ENCODE peak calls at places on chromosomes 2 and 18, in nine cellular contexts. K is cardiac muscle cell, H is bronchial epithelial cell, T is MM.1S, Q is astrocyte, O is pancreas, V is NB4, U is BJ, X is tibial artery. F is an unnamed sample.

GRCh38 chr2:85537600-85538506 is 1.1 kb upstream of the MAT2A start:
- DNase-seq in K (peak; percentile 74), H (no peak), T (peak; percentile 42), Q (no peak), O (peak; percentile 61), V (peak; percentile 88), U (no peak), X (peak; percentile 74), F (peak; percentile 66)

GRCh38 chr18:30280861-30281470 is 761.6 kb downstream of the DSC3 start:
- DNase-seq in K (peak; percentile 80), H (peak; percentile 73), T (peak; percentile 46), Q (peak; percentile 21), O (peak; percentile 23), V (peak; percentile 53), U (peak; percentile 8), X (no peak), F (peak; percentile 37)

GRCh38 chr18:21820035-21820810 is 79.6 kb downstream of the MIB1 start:
- DNase-seq in K (peak; percentile 38), H (peak; percentile 17), T (no peak), Q (peak; percentile 2), O (no peak), V (peak; percentile 29), U (no peak), X (no peak), F (peak; percentile 13)

GRCh38 chr2:239839306-239839705 is 185.8 kb downstream of the NDUFA10 start:
- DNase-seq in K (no peak), H (no peak), T (no peak), Q (no peak), O (no peak), V (no peak), U (no peak), X (no peak), F (no peak)

GRCh38 chr18:49934457-49934856 is 121.1 kb upstream of the ACAA2 start:
- DNase-seq in K (no peak), H (no peak), T (no peak), Q (peak; percentile 11), O (no peak), V (no peak), U (no peak), X (no peak), F (peak; percentile 64)

GRCh38 chr2:196987654-196988364 is 61.3 kb upstream of the PGAP1 start:
- DNase-seq in K (peak; percentile 20), H (peak; percentile 99), T (peak; percentile 26), Q (peak; percentile 98), O (peak; percentile 30), V (peak; percentile 97), U (peak; percentile 94), X (no peak), F (peak; percentile 38)

GRCh38 chr18:13234528-13234795 is 15.9 kb downstream of the LDLRAD4 start:
- DNase-seq in K (no peak), H (no peak), T (no peak), Q (no peak), O (no peak), V (no peak), U (no peak), X (peak; percentile 17), F (no peak)

GRCh38 chr18:13530215-13530878 is 196.0 kb downstream of the FAM210A start:
- DNase-seq in K (no peak), H (no peak), T (no peak), Q (no peak), O (no peak), V (no peak), U (no peak), X (no peak), F (no peak)

GRCh38 chr18:7666195-7666776 is 99.2 kb downstream of the PTPRM start:
- DNase-seq in K (no peak), H (no peak), T (no peak), Q (no peak), O (no peak), V (no peak), U (no peak), X (no peak), F (no peak)

GRCh38 chr18:43141208-43141607 is 25.7 kb upstream of the RIT2 start:
- DNase-seq in K (no peak), H (no peak), T (no peak), Q (no peak), O (no peak), V (no peak), U (no peak), X (no peak), F (no peak)

GRCh38 chr18:23135679-23136325 is 517 bp downstream of the CABLES1 start:
- DNase-seq in K (peak; percentile 63), H (no peak), T (peak; percentile 44), Q (no peak), O (peak; percentile 53), V (peak; percentile 48), U (no peak), X (peak; percentile 28), F (peak; percentile 53)

GRCh38 chr2:230849633-230850357 is 14.9 kb upstream of the ITM2C start:
- DNase-seq in K (peak; percentile 49), H (no peak), T (peak; percentile 64), Q (no peak), O (peak; percentile 54), V (no peak), U (no peak), X (no peak), F (peak; percentile 65)

GRCh38 chr2:36729067-36729466 is 32.6 kb downstream of the VIT start:
- DNase-seq in K (no peak), H (no peak), T (no peak), Q (peak; percentile 27), O (no peak), V (no peak), U (no peak), X (no peak), F (no peak)

GRCh38 chr2:128232965-128233789 is 85.5 kb downstream of the HS6ST1 start:
- DNase-seq in K (peak; percentile 91), H (peak; percentile 53), T (peak; percentile 81), Q (peak; percentile 40), O (peak; percentile 87), V (peak; percentile 91), U (no peak), X (peak; percentile 85), F (peak; percentile 88)

GRCh38 chr2:128234613-128235012 is 84.1 kb downstream of the HS6ST1 start:
- DNase-seq in K (no peak), H (no peak), T (no peak), Q (no peak), O (no peak), V (no peak), U (no peak), X (no peak), F (no peak)

GRCh38 chr2:128236491-128237035 is 82.1 kb downstream of the HS6ST1 start:
- DNase-seq in K (no peak), H (peak; percentile 59), T (no peak), Q (peak; percentile 97), O (no peak), V (no peak), U (peak; percentile 75), X (no peak), F (no peak)

GRCh38 chr2:128235581-128235980 is 83.1 kb downstream of the HS6ST1 start:
- DNase-seq in K (no peak), H (no peak), T (no peak), Q (no peak), O (no peak), V (no peak), U (no peak), X (no peak), F (no peak)

GRCh38 chr2:128233790-128234395 is 84.8 kb downstream of the HS6ST1 start:
- DNase-seq in K (no peak), H (no peak), T (no peak), Q (no peak), O (no peak), V (no peak), U (no peak), X (no peak), F (no peak)
- TF ChIP-seq CTCF in K (no peak), H (no peak), T (no peak), Q (no peak), O (no peak), V (no peak), U (no peak), X (no peak), F (no peak)

DNA sequence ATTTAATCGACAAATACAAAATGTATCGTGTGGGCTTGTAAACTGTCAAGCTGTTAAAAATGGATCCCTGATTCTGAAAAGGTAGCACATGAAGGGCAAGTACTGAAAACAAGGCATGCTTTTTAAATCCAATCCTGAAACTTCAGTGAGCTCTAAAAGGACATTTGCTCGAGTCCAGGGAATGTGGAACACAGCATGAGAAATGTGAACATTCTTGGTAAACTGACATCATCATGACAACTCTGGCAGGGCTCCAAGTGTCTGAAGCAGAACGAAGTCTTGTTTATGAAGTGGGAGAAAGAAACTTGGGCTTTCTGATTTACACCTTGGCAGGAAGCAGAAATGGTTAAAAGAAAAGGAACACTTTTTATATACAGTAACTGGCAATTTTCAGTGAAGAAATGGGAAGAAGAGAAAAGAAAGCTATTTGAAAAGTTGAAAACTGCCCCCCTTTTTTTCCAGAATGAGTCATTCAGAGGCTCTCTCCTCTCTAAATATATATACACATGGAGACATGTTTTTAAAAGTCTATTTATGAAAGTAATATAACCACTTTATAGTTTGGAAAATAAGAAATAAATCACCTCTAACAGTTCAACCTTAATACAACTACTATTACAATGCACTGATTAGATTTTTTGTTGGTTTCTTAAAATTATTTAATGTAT is 120.8 kb downstream of the GAREM1 start:
- DNase-seq in K (peak; percentile 76), H (peak; percentile 95), T (no peak), Q (peak; percentile 97), O (peak; percentile 80), V (no peak), U (peak; percentile 55), X (peak; percentile 82), F (no peak)
- H3K4me3 ChIP-seq in K (no peak overlapping the region), H (no peak overlapping the region), T (no peak overlapping the region), Q (peak overlapping the region; percentile 51), O (no peak overlapping the region), V (no peak overlapping the region), U (peak overlapping the region; percentile 2), X (peak overlapping the region; percentile 34), F (no peak overlapping the region)

GRCh38 chr2:158459161-158460003 is 2.6 kb downstream of the PKP4 start:
- DNase-seq in K (no peak), H (peak; percentile 48), T (no peak), Q (peak; percentile 6), O (no peak), V (peak; percentile 56), U (no peak), X (no peak), F (no peak)

GRCh38 chr2:158463496-158464095 is 6.8 kb downstream of the PKP4 start:
- DNase-seq in K (peak; percentile 52), H (no peak), T (no peak), Q (no peak), O (no peak), V (peak; percentile 31), U (no peak), X (no peak), F (no peak)

GRCh38 chr2:158467248-158467647 is 10.5 kb downstream of the PKP4 start:
- DNase-seq in K (no peak), H (no peak), T (no peak), Q (no peak), O (no peak), V (no peak), U (no peak), X (no peak), F (no peak)

GRCh38 chr2:158460632-158461297 is 4.0 kb downstream of the PKP4 start:
- DNase-seq in K (peak; percentile 23), H (peak; percentile 28), T (no peak), Q (no peak), O (no peak), V (peak; percentile 12), U (no peak), X (no peak), F (peak; percentile 20)

GRCh38 chr2:158464426-158465281 is 7.9 kb downstream of the PKP4 start:
- DNase-seq in K (no peak), H (peak; percentile 19), T (peak; percentile 35), Q (peak; percentile 26), O (no peak), V (peak; percentile 28), U (no peak), X (no peak), F (peak; percentile 46)
- TF ChIP-seq CTCF in K (peak; percentile 58), H (peak; percentile 42), T (peak; percentile 65), Q (peak; percentile 52), O (peak; percentile 20), V (peak; percentile 32), U (peak; percentile 43), X (peak; percentile 10), F (peak; percentile 49)

GRCh38 chr18:46250084-46250811 is 146.1 kb downstream of the HAUS1 start:
- DNase-seq in K (no peak), H (peak; percentile 99), T (peak; percentile 96), Q (peak; percentile 90), O (peak; percentile 18), V (peak; percentile 82), U (no peak), X (no peak), F (peak; percentile 93)
- H3K4me3 ChIP-seq in K (no peak overlapping the region), H (no peak overlapping the region), T (peak overlapping the region; percentile 53), Q (no peak overlapping the region), O (no peak overlapping the region), V (no peak overlapping the region), U (no peak overlapping the region), X (no peak overlapping the region), F (peak overlapping the region; percentile 32)